ENCODE peak calls at places on chromosomes 7 and 10, in seven cellular contexts. One of them, this sample, is unnamed.

GRCh38 chr7:24756989-24757798 is at the start of gene GSDME:
- DNase-seq in left ventricle myocardium superior: peak
- DNase-seq in lower leg skin: no peak
- DNase-seq in T follicular helper cell: no peak
- DNase-seq in M059J: peak
- DNase-seq in NT2/D1: peak
- DNase-seq in HEK293T: peak
- DNase-seq in this sample: peak

GRCh38 chr7:123140561-123140960 is 59.2 kb downstream of the SLC13A1 start:
- DNase-seq in left ventricle myocardium superior: no peak
- DNase-seq in lower leg skin: no peak
- DNase-seq in T follicular helper cell: no peak
- DNase-seq in M059J: no peak
- DNase-seq in NT2/D1: no peak
- DNase-seq in HEK293T: no peak
- DNase-seq in this sample: no peak

GRCh38 chr10:97475936-97476594 is 22.2 kb downstream of the MMS19 start:
- DNase-seq in left ventricle myocardium superior: no peak
- DNase-seq in lower leg skin: no peak
- DNase-seq in T follicular helper cell: no peak
- DNase-seq in M059J: no peak
- DNase-seq in NT2/D1: no peak
- DNase-seq in HEK293T: no peak
- DNase-seq in this sample: no peak

GRCh38 chr7:26815452-26815851 is 48.9 kb downstream of the SKAP2 start:
- DNase-seq in left ventricle myocardium superior: no peak
- DNase-seq in lower leg skin: no peak
- DNase-seq in T follicular helper cell: no peak
- DNase-seq in M059J: no peak
- DNase-seq in NT2/D1: no peak
- DNase-seq in HEK293T: no peak
- DNase-seq in this sample: no peak

GRCh38 chr7:70193514-70193913 is 595.2 kb downstream of the AUTS2 start:
- DNase-seq in left ventricle myocardium superior: no peak
- DNase-seq in lower leg skin: no peak
- DNase-seq in T follicular helper cell: no peak
- DNase-seq in M059J: peak
- DNase-seq in NT2/D1: no peak
- DNase-seq in HEK293T: peak
- DNase-seq in this sample: peak

GRCh38 chr10:96125142-96125515 is 5.0 kb upstream of the ZNF518A start:
- DNase-seq in left ventricle myocardium superior: no peak
- DNase-seq in lower leg skin: no peak
- DNase-seq in T follicular helper cell: no peak
- DNase-seq in M059J: no peak
- DNase-seq in NT2/D1: no peak
- DNase-seq in HEK293T: no peak
- DNase-seq in this sample: no peak

GRCh38 chr7:158110661-158111555 is 476.7 kb downstream of the PTPRN2 start:
- DNase-seq in left ventricle myocardium superior: no peak
- DNase-seq in lower leg skin: no peak
- DNase-seq in T follicular helper cell: no peak
- DNase-seq in M059J: no peak
- DNase-seq in NT2/D1: no peak
- DNase-seq in HEK293T: no peak
- DNase-seq in this sample: no peak

GRCh38 chr10:132882481-132882951 is 59.9 kb downstream of the CFAP46 start:
- DNase-seq in left ventricle myocardium superior: peak
- DNase-seq in lower leg skin: no peak
- DNase-seq in T follicular helper cell: no peak
- DNase-seq in M059J: no peak
- DNase-seq in NT2/D1: no peak
- DNase-seq in HEK293T: no peak
- DNase-seq in this sample: no peak

GRCh38 chr10:34081347-34081743 is 733.8 kb downstream of the PARD3 start:
- DNase-seq in left ventricle myocardium superior: peak
- DNase-seq in lower leg skin: no peak
- DNase-seq in T follicular helper cell: no peak
- DNase-seq in M059J: no peak
- DNase-seq in NT2/D1: no peak
- DNase-seq in HEK293T: no peak
- DNase-seq in this sample: no peak

GRCh38 chr7:129298268-129298893 is 73.6 kb downstream of the AHCYL2 start:
- DNase-seq in left ventricle myocardium superior: peak
- DNase-seq in lower leg skin: peak
- DNase-seq in T follicular helper cell: peak
- DNase-seq in M059J: peak
- DNase-seq in NT2/D1: peak
- DNase-seq in HEK293T: peak
- DNase-seq in this sample: peak

GRCh38 chr7:25358831-25359350 is 130.6 kb upstream of the NPVF start:
- DNase-seq in left ventricle myocardium superior: no peak
- DNase-seq in lower leg skin: no peak
- DNase-seq in T follicular helper cell: no peak
- DNase-seq in M059J: peak
- DNase-seq in NT2/D1: no peak
- DNase-seq in HEK293T: no peak
- DNase-seq in this sample: no peak

GRCh38 chr10:122558452-122558851 is 2.1 kb upstream of the DMBT1 start:
- DNase-seq in left ventricle myocardium superior: no peak
- DNase-seq in lower leg skin: no peak
- DNase-seq in T follicular helper cell: no peak
- DNase-seq in M059J: no peak
- DNase-seq in NT2/D1: no peak
- DNase-seq in HEK293T: no peak
- DNase-seq in this sample: no peak

GRCh38 chr7:57423768-57424167 is 26.2 kb upstream of the ZNF716 start:
- DNase-seq in left ventricle myocardium superior: no peak
- DNase-seq in lower leg skin: no peak
- DNase-seq in T follicular helper cell: no peak
- DNase-seq in M059J: no peak
- DNase-seq in NT2/D1: no peak
- DNase-seq in HEK293T: no peak
- DNase-seq in this sample: no peak

GRCh38 chr7:148367701-148368475 is 222.7 kb upstream of the C7orf33 start:
- DNase-seq in left ventricle myocardium superior: no peak
- DNase-seq in lower leg skin: no peak
- DNase-seq in T follicular helper cell: no peak
- DNase-seq in M059J: no peak
- DNase-seq in NT2/D1: peak
- DNase-seq in HEK293T: no peak
- DNase-seq in this sample: no peak

GRCh38 chr10:77925410-77925794 is 1.2 kb downstream of the DLG5 start:
- DNase-seq in left ventricle myocardium superior: no peak
- DNase-seq in lower leg skin: no peak
- DNase-seq in T follicular helper cell: no peak
- DNase-seq in M059J: peak
- DNase-seq in NT2/D1: no peak
- DNase-seq in HEK293T: peak
- DNase-seq in this sample: peak

GRCh38 chr10:16779375-16779774 is 37.8 kb downstream of the RSU1 start:
- DNase-seq in left ventricle myocardium superior: no peak
- DNase-seq in lower leg skin: no peak
- DNase-seq in T follicular helper cell: no peak
- DNase-seq in M059J: no peak
- DNase-seq in NT2/D1: no peak
- DNase-seq in HEK293T: no peak
- DNase-seq in this sample: no peak

GRCh38 chr7:90657481-90657880 is 61.4 kb downstream of the CDK14 start:
- DNase-seq in left ventricle myocardium superior: no peak
- DNase-seq in lower leg skin: no peak
- DNase-seq in T follicular helper cell: no peak
- DNase-seq in M059J: peak
- DNase-seq in NT2/D1: no peak
- DNase-seq in HEK293T: no peak
- DNase-seq in this sample: no peak

GRCh38 chr7:131218727-131219128 is 108.9 kb upstream of the MKLN1 start:
- DNase-seq in left ventricle myocardium superior: no peak
- DNase-seq in lower leg skin: no peak
- DNase-seq in T follicular helper cell: no peak
- DNase-seq in M059J: no peak
- DNase-seq in NT2/D1: no peak
- DNase-seq in HEK293T: no peak
- DNase-seq in this sample: no peak

GRCh38 chr7:128880791-128881457 is 18.3 kb downstream of the ATP6V1F start:
- DNase-seq in left ventricle myocardium superior: no peak
- DNase-seq in lower leg skin: no peak
- DNase-seq in T follicular helper cell: no peak
- DNase-seq in M059J: no peak
- DNase-seq in NT2/D1: no peak
- DNase-seq in HEK293T: no peak
- DNase-seq in this sample: no peak

GRCh38 chr7:157557263-157557662 is 220.5 kb downstream of the DNAJB6 start:
- DNase-seq in left ventricle myocardium superior: no peak
- DNase-seq in lower leg skin: no peak
- DNase-seq in T follicular helper cell: no peak
- DNase-seq in M059J: no peak
- DNase-seq in NT2/D1: no peak
- DNase-seq in HEK293T: no peak
- DNase-seq in this sample: no peak

GRCh38 chr10:75404335-75405200 is 3.0 kb upstream of the ZNF503 start:
- DNase-seq in left ventricle myocardium superior: peak
- DNase-seq in lower leg skin: no peak
- DNase-seq in T follicular helper cell: no peak
- DNase-seq in M059J: peak
- DNase-seq in NT2/D1: no peak
- DNase-seq in HEK293T: no peak
- DNase-seq in this sample: peak

GRCh38 chr7:151063212-151063561 is 3.8 kb downstream of the SLC4A2 start:
- DNase-seq in left ventricle myocardium superior: no peak
- DNase-seq in lower leg skin: no peak
- DNase-seq in T follicular helper cell: no peak
- DNase-seq in M059J: no peak
- DNase-seq in NT2/D1: no peak
- DNase-seq in HEK293T: no peak
- DNase-seq in this sample: no peak

GRCh38 chr10:110648743-110649651 is 4.9 kb downstream of the RBM20 start:
- DNase-seq in left ventricle myocardium superior: no peak
- DNase-seq in lower leg skin: no peak
- DNase-seq in T follicular helper cell: no peak
- DNase-seq in M059J: peak
- DNase-seq in NT2/D1: no peak
- DNase-seq in HEK293T: no peak
- DNase-seq in this sample: no peak

GRCh38 chr7:1623810-1624209 is 46.3 kb upstream of the ELFN1 start:
- DNase-seq in left ventricle myocardium superior: no peak
- DNase-seq in lower leg skin: no peak
- DNase-seq in T follicular helper cell: no peak
- DNase-seq in M059J: no peak
- DNase-seq in NT2/D1: no peak
- DNase-seq in HEK293T: no peak
- DNase-seq in this sample: no peak

GRCh38 chr10:44786451-44786850 is 124.7 kb upstream of the TMEM72 start:
- DNase-seq in left ventricle myocardium superior: no peak
- DNase-seq in lower leg skin: no peak
- DNase-seq in T follicular helper cell: no peak
- DNase-seq in M059J: peak
- DNase-seq in NT2/D1: no peak
- DNase-seq in HEK293T: no peak
- DNase-seq in this sample: no peak

GRCh38 chr7:2639151-2639993 is 7.6 kb downstream of the TTYH3 start:
- DNase-seq in left ventricle myocardium superior: peak
- DNase-seq in lower leg skin: no peak
- DNase-seq in T follicular helper cell: no peak
- DNase-seq in M059J: no peak
- DNase-seq in NT2/D1: no peak
- DNase-seq in HEK293T: no peak
- DNase-seq in this sample: no peak

GRCh38 chr7:37411444-37412034 is 37.1 kb downstream of the ELMO1 start:
- DNase-seq in left ventricle myocardium superior: no peak
- DNase-seq in lower leg skin: no peak
- DNase-seq in T follicular helper cell: no peak
- DNase-seq in M059J: no peak
- DNase-seq in NT2/D1: no peak
- DNase-seq in HEK293T: no peak
- DNase-seq in this sample: no peak

GRCh38 chr10:770975-771374 is 81.5 kb upstream of the DIP2C start:
- DNase-seq in left ventricle myocardium superior: peak
- DNase-seq in lower leg skin: no peak
- DNase-seq in T follicular helper cell: no peak
- DNase-seq in M059J: no peak
- DNase-seq in NT2/D1: no peak
- DNase-seq in HEK293T: no peak
- DNase-seq in this sample: no peak

GRCh38 chr10:131693766-131694165 is 207.0 kb upstream of the PPP2R2D start:
- DNase-seq in left ventricle myocardium superior: no peak
- DNase-seq in lower leg skin: no peak
- DNase-seq in T follicular helper cell: no peak
- DNase-seq in M059J: no peak
- DNase-seq in NT2/D1: no peak
- DNase-seq in HEK293T: no peak
- DNase-seq in this sample: no peak

GRCh38 chr10:87915989-87916388 is 52.6 kb downstream of the PTEN start:
- DNase-seq in left ventricle myocardium superior: no peak
- DNase-seq in lower leg skin: no peak
- DNase-seq in T follicular helper cell: no peak
- DNase-seq in M059J: peak
- DNase-seq in NT2/D1: no peak
- DNase-seq in HEK293T: no peak
- DNase-seq in this sample: no peak

GRCh38 chr10:97278491-97278989 is 13.9 kb downstream of the ARHGAP19 start:
- DNase-seq in left ventricle myocardium superior: no peak
- DNase-seq in lower leg skin: no peak
- DNase-seq in T follicular helper cell: no peak
- DNase-seq in M059J: peak
- DNase-seq in NT2/D1: no peak
- DNase-seq in HEK293T: peak
- DNase-seq in this sample: peak

GRCh38 chr10:67696029-67696428 is at the start of gene CTNNA3:
- DNase-seq in left ventricle myocardium superior: no peak
- DNase-seq in lower leg skin: no peak
- DNase-seq in T follicular helper cell: no peak
- DNase-seq in M059J: no peak
- DNase-seq in NT2/D1: no peak
- DNase-seq in HEK293T: no peak
- DNase-seq in this sample: no peak

GRCh38 chr7:90455163-90456030 is 14.0 kb upstream of the PTTG1IP2 start:
- DNase-seq in left ventricle myocardium superior: no peak
- DNase-seq in lower leg skin: no peak
- DNase-seq in T follicular helper cell: no peak
- DNase-seq in M059J: peak
- DNase-seq in NT2/D1: no peak
- DNase-seq in HEK293T: peak
- DNase-seq in this sample: peak

GRCh38 chr10:110488124-110488681 is 9.5 kb upstream of the DUSP5 start:
- DNase-seq in left ventricle myocardium superior: no peak
- DNase-seq in lower leg skin: no peak
- DNase-seq in T follicular helper cell: no peak
- DNase-seq in M059J: peak
- DNase-seq in NT2/D1: no peak
- DNase-seq in HEK293T: no peak
- DNase-seq in this sample: peak